ENCODE peak calls at places on chromosome 20, in ten cellular contexts. One of them, this sample, is unnamed. For H3K4me1, the result is how much of the 10 kb centered on the place peaks cover.

GRCh38 chr20:20022498-20022897 is 5.3 kb downstream of the NAA20 start:
- DNase-seq in psoas muscle: no peak
- DNase-seq in H9: no peak
- DNase-seq in tibial artery: no peak
- DNase-seq in adipocyte: no peak
- DNase-seq in effector memory CD4-positive, alpha-beta T cell: no peak
- DNase-seq in CD4-positive, CD25-positive, alpha-beta regulatory T cell: no peak
- DNase-seq in HCT116: no peak
- DNase-seq in breast epithelium: no peak
- DNase-seq in fibroblast of lung: no peak
- DNase-seq in this sample: no peak

GRCh38 chr20:58086763-58087566 is 141.5 kb downstream of the ANKRD60 start:
- DNase-seq in psoas muscle: no peak
- DNase-seq in H9: peak
- DNase-seq in tibial artery: no peak
- DNase-seq in adipocyte: peak
- DNase-seq in effector memory CD4-positive, alpha-beta T cell: no peak
- DNase-seq in CD4-positive, CD25-positive, alpha-beta regulatory T cell: no peak
- DNase-seq in HCT116: peak
- DNase-seq in breast epithelium: no peak
- DNase-seq in fibroblast of lung: peak
- DNase-seq in this sample: no peak

GRCh38 chr20:12130781-12131180 is 213.1 kb downstream of the BTBD3 start:
- DNase-seq in psoas muscle: no peak
- DNase-seq in H9: no peak
- DNase-seq in tibial artery: no peak
- DNase-seq in adipocyte: no peak
- DNase-seq in effector memory CD4-positive, alpha-beta T cell: no peak
- DNase-seq in CD4-positive, CD25-positive, alpha-beta regulatory T cell: no peak
- DNase-seq in HCT116: no peak
- DNase-seq in breast epithelium: no peak
- DNase-seq in fibroblast of lung: peak
- DNase-seq in this sample: no peak

GRCh38 chr20:40325006-40325563 is 364.0 kb downstream of the MAFB start:
- DNase-seq in psoas muscle: no peak
- DNase-seq in H9: no peak
- DNase-seq in tibial artery: no peak
- DNase-seq in adipocyte: no peak
- DNase-seq in effector memory CD4-positive, alpha-beta T cell: no peak
- DNase-seq in CD4-positive, CD25-positive, alpha-beta regulatory T cell: no peak
- DNase-seq in HCT116: no peak
- DNase-seq in breast epithelium: no peak
- DNase-seq in fibroblast of lung: no peak
- DNase-seq in this sample: no peak

GRCh38 chr20:49477200-49477599 is 5.3 kb downstream of the KCNB1 start:
- DNase-seq in psoas muscle: no peak
- DNase-seq in H9: no peak
- DNase-seq in tibial artery: no peak
- DNase-seq in adipocyte: no peak
- DNase-seq in effector memory CD4-positive, alpha-beta T cell: no peak
- DNase-seq in CD4-positive, CD25-positive, alpha-beta regulatory T cell: no peak
- DNase-seq in HCT116: no peak
- DNase-seq in breast epithelium: no peak
- DNase-seq in fibroblast of lung: no peak
- DNase-seq in this sample: no peak

GRCh38 chr20:19944772-19945459 is 72.2 kb upstream of the NAA20 start:
- DNase-seq in psoas muscle: no peak
- DNase-seq in H9: no peak
- DNase-seq in tibial artery: no peak
- DNase-seq in adipocyte: peak
- DNase-seq in effector memory CD4-positive, alpha-beta T cell: no peak
- DNase-seq in CD4-positive, CD25-positive, alpha-beta regulatory T cell: no peak
- DNase-seq in HCT116: no peak
- DNase-seq in breast epithelium: no peak
- DNase-seq in fibroblast of lung: peak
- DNase-seq in this sample: no peak

GRCh38 chr20:58137236-58137635 is 91.2 kb downstream of the ANKRD60 start:
- DNase-seq in psoas muscle: no peak
- DNase-seq in H9: peak
- DNase-seq in tibial artery: no peak
- DNase-seq in adipocyte: no peak
- DNase-seq in effector memory CD4-positive, alpha-beta T cell: no peak
- DNase-seq in CD4-positive, CD25-positive, alpha-beta regulatory T cell: no peak
- DNase-seq in HCT116: no peak
- DNase-seq in breast epithelium: no peak
- DNase-seq in fibroblast of lung: no peak
- DNase-seq in this sample: no peak

GRCh38 chr20:51413753-51414323 is 128.7 kb downstream of the NFATC2 start:
- DNase-seq in psoas muscle: no peak
- DNase-seq in H9: no peak
- DNase-seq in tibial artery: no peak
- DNase-seq in adipocyte: no peak
- DNase-seq in effector memory CD4-positive, alpha-beta T cell: no peak
- DNase-seq in CD4-positive, CD25-positive, alpha-beta regulatory T cell: no peak
- DNase-seq in HCT116: no peak
- DNase-seq in breast epithelium: no peak
- DNase-seq in fibroblast of lung: no peak
- DNase-seq in this sample: no peak

GRCh38 chr20:56715902-56716519 is 86.9 kb downstream of the TFAP2C start:
- DNase-seq in psoas muscle: no peak
- DNase-seq in H9: no peak
- DNase-seq in tibial artery: no peak
- DNase-seq in adipocyte: no peak
- DNase-seq in effector memory CD4-positive, alpha-beta T cell: no peak
- DNase-seq in CD4-positive, CD25-positive, alpha-beta regulatory T cell: no peak
- DNase-seq in HCT116: no peak
- DNase-seq in breast epithelium: no peak
- DNase-seq in fibroblast of lung: no peak
- DNase-seq in this sample: no peak

GRCh38 chr20:31681769-31682168 is 40.9 kb downstream of the BCL2L1 start:
- DNase-seq in psoas muscle: no peak
- DNase-seq in H9: no peak
- DNase-seq in tibial artery: no peak
- DNase-seq in adipocyte: no peak
- DNase-seq in effector memory CD4-positive, alpha-beta T cell: no peak
- DNase-seq in CD4-positive, CD25-positive, alpha-beta regulatory T cell: no peak
- DNase-seq in HCT116: no peak
- DNase-seq in breast epithelium: no peak
- DNase-seq in fibroblast of lung: no peak
- DNase-seq in this sample: no peak

GRCh38 chr20:31680286-31681127 is 42.2 kb downstream of the BCL2L1 start:
- DNase-seq in psoas muscle: no peak
- DNase-seq in H9: no peak
- DNase-seq in tibial artery: no peak
- DNase-seq in adipocyte: no peak
- DNase-seq in effector memory CD4-positive, alpha-beta T cell: no peak
- DNase-seq in CD4-positive, CD25-positive, alpha-beta regulatory T cell: no peak
- DNase-seq in HCT116: no peak
- DNase-seq in breast epithelium: no peak
- DNase-seq in fibroblast of lung: no peak
- DNase-seq in this sample: no peak

GRCh38 chr20:31682352-31682751 is 40.3 kb downstream of the BCL2L1 start:
- DNase-seq in psoas muscle: no peak
- DNase-seq in H9: no peak
- DNase-seq in tibial artery: no peak
- DNase-seq in adipocyte: no peak
- DNase-seq in effector memory CD4-positive, alpha-beta T cell: no peak
- DNase-seq in CD4-positive, CD25-positive, alpha-beta regulatory T cell: no peak
- DNase-seq in HCT116: no peak
- DNase-seq in breast epithelium: no peak
- DNase-seq in fibroblast of lung: no peak
- DNase-seq in this sample: no peak

GRCh38 chr20:31679357-31680285 is 41.9 kb downstream of the COX4I2 start:
- DNase-seq in psoas muscle: no peak
- DNase-seq in H9: no peak
- DNase-seq in tibial artery: no peak
- DNase-seq in adipocyte: no peak
- DNase-seq in effector memory CD4-positive, alpha-beta T cell: no peak
- DNase-seq in CD4-positive, CD25-positive, alpha-beta regulatory T cell: no peak
- DNase-seq in HCT116: no peak
- DNase-seq in breast epithelium: no peak
- DNase-seq in fibroblast of lung: no peak
- DNase-seq in this sample: no peak

DNA sequence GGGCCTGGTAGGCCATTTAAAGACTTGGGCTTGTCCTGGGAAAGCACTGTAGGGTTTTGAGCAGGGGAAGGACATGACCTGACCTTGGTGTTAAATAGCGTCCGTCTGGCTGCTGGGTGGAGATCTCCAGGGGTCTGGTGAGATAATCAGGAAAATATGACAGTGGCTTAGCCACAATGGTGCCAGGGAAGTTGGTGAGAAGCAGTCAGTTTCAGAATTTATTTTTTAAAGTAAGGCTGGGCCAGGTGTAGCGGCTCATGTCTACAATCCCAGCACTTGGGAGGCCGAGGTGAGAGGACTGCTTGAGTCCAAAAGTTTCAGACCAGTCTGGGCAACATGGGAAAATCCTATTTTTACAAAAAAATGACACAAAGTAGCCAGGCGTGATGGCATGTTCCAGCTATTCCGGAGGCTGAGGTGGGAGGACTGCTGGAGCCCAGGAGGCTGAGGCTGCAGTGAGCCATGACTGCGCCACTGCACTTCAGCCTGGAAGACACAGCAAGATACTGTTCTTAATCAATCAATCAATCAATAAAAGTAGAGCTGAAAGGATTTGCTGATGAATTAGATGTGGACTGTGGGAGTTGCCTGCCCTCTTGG is 41.4 kb downstream of the BCL2L1 start:
- DNase-seq in psoas muscle: no peak
- DNase-seq in H9: no peak
- DNase-seq in tibial artery: no peak
- DNase-seq in adipocyte: no peak
- DNase-seq in effector memory CD4-positive, alpha-beta T cell: no peak
- DNase-seq in CD4-positive, CD25-positive, alpha-beta regulatory T cell: no peak
- DNase-seq in HCT116: no peak
- DNase-seq in breast epithelium: no peak
- DNase-seq in fibroblast of lung: no peak
- DNase-seq in this sample: no peak
- H3K4me1 ChIP-seq in psoas muscle: under half
- H3K4me1 ChIP-seq in H9: under half
- H3K4me1 ChIP-seq in tibial artery: half or more
- H3K4me1 ChIP-seq in adipocyte: under half
- H3K4me1 ChIP-seq in effector memory CD4-positive, alpha-beta T cell: half or more
- H3K4me1 ChIP-seq in CD4-positive, CD25-positive, alpha-beta regulatory T cell: half or more
- H3K4me1 ChIP-seq in HCT116: half or more
- H3K4me1 ChIP-seq in breast epithelium: under half
- H3K4me1 ChIP-seq in fibroblast of lung: under half
- H3K4me1 ChIP-seq in this sample: under half

DNA sequence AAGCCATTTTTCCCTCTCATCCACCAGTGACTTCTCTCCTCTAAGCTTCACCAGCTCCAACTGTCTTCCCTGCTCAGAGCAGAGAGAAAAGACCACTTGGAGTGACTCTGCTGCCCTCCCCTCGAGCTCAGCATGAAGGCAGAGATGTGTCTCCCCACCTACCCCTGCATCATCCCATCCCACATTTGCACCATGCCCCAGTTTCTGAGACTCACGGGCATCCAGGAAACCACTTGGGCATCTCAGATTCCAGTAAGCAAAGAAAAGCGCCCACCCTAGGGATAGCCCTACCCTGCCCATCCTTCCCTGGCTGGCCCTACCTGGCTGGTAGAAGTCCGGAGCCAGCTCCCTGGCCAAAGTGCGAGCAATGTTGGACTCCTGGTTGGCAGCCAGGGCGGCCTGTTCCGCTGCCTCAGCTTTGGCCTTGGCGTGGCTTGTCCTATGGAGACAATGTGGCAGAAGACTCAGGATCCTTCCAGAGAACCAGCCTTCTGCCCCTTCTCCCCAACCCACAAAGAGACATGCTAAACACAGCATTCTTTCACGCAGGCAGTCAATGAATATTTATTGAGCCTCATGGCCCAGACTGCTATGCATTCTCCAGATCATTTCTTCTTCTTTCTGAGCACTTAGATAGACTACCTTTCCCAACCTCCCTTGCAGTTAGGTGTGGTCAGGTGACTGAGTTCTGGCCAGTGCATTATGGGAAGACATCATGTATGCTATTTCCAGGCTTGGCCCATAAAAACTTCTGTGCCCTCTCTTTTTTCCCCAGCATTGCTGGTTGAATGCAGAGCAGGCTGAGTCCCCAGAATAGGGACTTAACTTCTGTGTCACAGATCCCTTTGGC is 68.6 kb downstream of the JPH2 start:
- DNase-seq in psoas muscle: no peak
- DNase-seq in H9: no peak
- DNase-seq in tibial artery: no peak
- DNase-seq in adipocyte: no peak
- DNase-seq in effector memory CD4-positive, alpha-beta T cell: no peak
- DNase-seq in CD4-positive, CD25-positive, alpha-beta regulatory T cell: no peak
- DNase-seq in HCT116: no peak
- DNase-seq in breast epithelium: no peak
- DNase-seq in fibroblast of lung: no peak
- DNase-seq in this sample: no peak
- H3K4me1 ChIP-seq in psoas muscle: under half
- H3K4me1 ChIP-seq in H9: under half
- H3K4me1 ChIP-seq in tibial artery: under half
- H3K4me1 ChIP-seq in adipocyte: under half
- H3K4me1 ChIP-seq in effector memory CD4-positive, alpha-beta T cell: under half
- H3K4me1 ChIP-seq in CD4-positive, CD25-positive, alpha-beta regulatory T cell: under half
- H3K4me1 ChIP-seq in HCT116: under half
- H3K4me1 ChIP-seq in breast epithelium: under half
- H3K4me1 ChIP-seq in fibroblast of lung: under half
- H3K4me1 ChIP-seq in this sample: under half

DNA sequence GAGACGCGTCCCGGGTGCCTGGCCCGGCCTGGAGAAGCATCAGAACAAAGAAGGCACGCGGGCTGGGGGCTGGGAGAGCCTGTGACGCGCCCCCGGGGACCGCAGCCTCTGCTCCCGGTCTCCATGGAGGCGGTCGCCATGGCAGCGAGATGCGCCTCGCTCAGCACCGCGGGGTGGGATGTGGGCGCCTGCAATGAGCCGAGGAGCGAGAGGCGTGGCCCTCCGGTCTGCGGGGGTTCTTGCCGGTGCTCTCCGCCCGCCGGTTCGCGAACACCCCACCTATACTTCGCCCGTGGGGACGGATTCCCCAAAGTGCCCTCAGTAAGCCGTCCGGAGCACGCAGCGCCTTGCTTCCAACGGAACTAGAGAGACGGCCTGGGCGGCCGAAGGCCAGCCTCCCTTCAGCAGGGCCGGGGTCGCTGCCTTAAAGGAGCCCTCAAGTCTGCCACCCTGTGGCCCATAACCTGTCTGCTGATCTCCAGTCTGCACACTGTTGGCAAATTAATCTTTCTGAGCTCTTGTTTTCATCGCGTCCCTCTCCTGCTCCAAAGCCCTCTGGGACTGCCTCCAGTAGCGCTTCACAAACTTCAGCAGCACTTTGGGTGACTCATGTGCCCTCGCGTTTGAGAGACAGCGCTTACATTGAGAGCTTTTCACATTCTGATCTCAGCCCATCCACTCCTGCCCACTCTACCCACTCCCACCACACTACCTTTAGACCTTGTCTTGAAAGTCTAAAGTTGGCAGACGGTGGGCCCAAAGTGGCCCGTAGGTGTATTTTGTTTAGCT is 983 bp upstream of the ADISSP start:
- DNase-seq in psoas muscle: peak
- DNase-seq in H9: peak
- DNase-seq in tibial artery: peak
- DNase-seq in adipocyte: peak
- DNase-seq in effector memory CD4-positive, alpha-beta T cell: peak
- DNase-seq in CD4-positive, CD25-positive, alpha-beta regulatory T cell: peak
- DNase-seq in HCT116: peak
- DNase-seq in breast epithelium: peak
- DNase-seq in fibroblast of lung: peak
- DNase-seq in this sample: peak
- H3K4me1 ChIP-seq in psoas muscle: under half
- H3K4me1 ChIP-seq in H9: under half
- H3K4me1 ChIP-seq in tibial artery: under half
- H3K4me1 ChIP-seq in adipocyte: half or more
- H3K4me1 ChIP-seq in effector memory CD4-positive, alpha-beta T cell: under half
- H3K4me1 ChIP-seq in CD4-positive, CD25-positive, alpha-beta regulatory T cell: under half
- H3K4me1 ChIP-seq in HCT116: under half
- H3K4me1 ChIP-seq in breast epithelium: under half
- H3K4me1 ChIP-seq in fibroblast of lung: under half
- H3K4me1 ChIP-seq in this sample: under half

GRCh38 chr20:47508228-47508752 is 6.6 kb downstream of the NCOA3 start:
- DNase-seq in psoas muscle: no peak
- DNase-seq in H9: no peak
- DNase-seq in tibial artery: no peak
- DNase-seq in adipocyte: no peak
- DNase-seq in effector memory CD4-positive, alpha-beta T cell: no peak
- DNase-seq in CD4-positive, CD25-positive, alpha-beta regulatory T cell: no peak
- DNase-seq in HCT116: no peak
- DNase-seq in breast epithelium: no peak
- DNase-seq in fibroblast of lung: no peak
- DNase-seq in this sample: no peak
- H3K4me1 ChIP-seq in psoas muscle: under half
- H3K4me1 ChIP-seq in H9: under half
- H3K4me1 ChIP-seq in tibial artery: under half
- H3K4me1 ChIP-seq in adipocyte: under half
- H3K4me1 ChIP-seq in effector memory CD4-positive, alpha-beta T cell: under half
- H3K4me1 ChIP-seq in CD4-positive, CD25-positive, alpha-beta regulatory T cell: half or more
- H3K4me1 ChIP-seq in HCT116: under half
- H3K4me1 ChIP-seq in breast epithelium: under half
- H3K4me1 ChIP-seq in fibroblast of lung: under half
- H3K4me1 ChIP-seq in this sample: under half

This sample was measured in right lobe of liver.